ENCODE peak calls at places on chromosomes 5 and 9, in seven cellular contexts. R is prostate gland, M is RWPE2, D is MM.1S, Q is aorta, B is esophagus squamous epithelium, F is GM23248. O is an unnamed sample. For H3K9me3 and H3K4me1, the result is how much of the 10 kb centered on the place peaks cover.

GRCh38 chr9:120892748-120893584 is 16.0 kb upstream of the PHF19 start:
- DNase-seq in R (no peak), M (no peak), D (peak), Q (no peak), B (no peak), F (peak), O (no peak)

GRCh38 chr9:79573697-79573976 is 1.9 kb downstream of the TLE4 start:
- DNase-seq in R (no peak), M (no peak), D (no peak), Q (no peak), B (no peak), F (no peak), O (no peak)

GRCh38 chr9:103789686-103790085 is 304.4 kb upstream of the SMC2 start:
- DNase-seq in R (no peak), M (no peak), D (peak), Q (no peak), B (no peak), F (peak), O (no peak)

GRCh38 chr9:134419684-134420076 is 93.4 kb downstream of the RXRA start:
- DNase-seq in R (no peak), M (no peak), D (no peak), Q (no peak), B (no peak), F (peak), O (no peak)

GRCh38 chr5:10423009-10423408 is 18.7 kb upstream of the ROPN1L start:
- DNase-seq in R (no peak), M (no peak), D (no peak), Q (no peak), B (no peak), F (no peak), O (no peak)

GRCh38 chr5:176806137-176806536 is 4.2 kb upstream of the UNC5A start:
- DNase-seq in R (no peak), M (no peak), D (no peak), Q (no peak), B (no peak), F (peak), O (no peak)

GRCh38 chr9:110815361-110815760 is 146.8 kb downstream of the MUSK start:
- DNase-seq in R (no peak), M (no peak), D (no peak), Q (no peak), B (no peak), F (no peak), O (no peak)

GRCh38 chr9:88969646-88970373 is 21.5 kb upstream of the S1PR3 start:
- DNase-seq in R (no peak), M (no peak), D (no peak), Q (no peak), B (no peak), F (no peak), O (no peak)

GRCh38 chr9:132026932-132027585 is 52.6 kb downstream of the MED27 start:
- DNase-seq in R (no peak), M (no peak), D (no peak), Q (no peak), B (no peak), F (peak), O (no peak)

GRCh38 chr5:73378765-73379164 is 69.8 kb downstream of the FOXD1 start:
- DNase-seq in R (no peak), M (no peak), D (no peak), Q (no peak), B (no peak), F (no peak), O (no peak)

DNA sequence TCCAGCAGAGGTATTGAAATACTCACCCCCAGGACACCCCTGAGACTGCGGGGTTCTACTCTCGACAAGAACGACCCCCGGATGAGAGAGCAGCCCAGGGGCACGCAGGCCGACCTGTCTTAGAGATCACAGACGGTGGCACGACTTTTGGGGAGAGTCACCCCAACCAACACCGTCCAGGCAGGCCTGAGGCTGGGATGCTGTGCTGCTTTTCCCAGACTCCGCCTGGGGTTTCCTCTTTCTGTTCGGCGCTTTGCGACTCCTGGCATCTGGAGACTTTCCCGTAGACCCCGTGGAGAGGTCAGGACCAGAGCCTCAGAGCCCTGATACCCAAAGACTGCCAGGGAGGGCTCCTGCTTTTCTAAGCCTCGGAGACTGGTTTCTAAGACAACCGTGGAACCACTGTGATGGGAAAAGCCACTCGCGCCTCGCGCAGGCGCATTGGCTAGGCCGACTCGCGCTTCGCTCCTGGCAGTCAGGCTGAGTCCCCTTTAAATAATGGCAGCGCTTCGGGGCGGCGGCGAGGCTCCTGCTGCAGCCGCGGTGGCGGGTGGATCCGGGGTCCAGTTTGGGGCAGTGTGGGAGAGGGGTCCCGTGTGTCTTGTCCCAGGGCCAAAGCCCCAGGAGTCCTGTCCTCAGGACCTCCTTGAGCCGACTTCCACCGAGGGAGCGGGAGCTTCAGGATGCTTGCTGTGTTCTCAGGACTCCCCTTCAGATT is 484.0 kb downstream of the SPATA31A7 start:
- DNase-seq in R (no peak), M (peak), D (no peak), Q (peak), B (no peak), F (no peak), O (peak)
- H3K9me3 ChIP-seq in R (under half), M (under half), D (under half), Q (under half), B (under half), F (under half), O (under half)

DNA sequence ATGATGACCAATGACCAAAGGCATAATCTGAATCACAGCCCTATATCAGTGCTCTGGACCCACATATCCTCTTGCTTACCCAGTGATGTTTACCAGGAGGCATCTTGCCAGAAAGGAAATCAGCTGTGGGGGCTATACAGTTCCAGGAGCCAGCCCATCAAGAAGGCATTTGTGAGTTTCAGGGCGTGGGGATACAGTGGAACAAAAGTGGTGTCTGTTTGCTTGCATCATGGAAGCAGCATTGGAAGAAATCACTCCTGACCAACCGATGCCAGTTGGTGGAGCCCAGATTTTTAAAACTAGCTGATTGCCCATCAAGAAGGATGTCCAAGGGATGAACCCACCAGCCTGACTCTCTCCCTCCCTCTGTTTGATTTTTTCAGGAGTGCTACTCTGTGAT is 106.5 kb upstream of the EGFLAM start:
- DNase-seq in R (no peak), M (no peak), D (no peak), Q (no peak), B (no peak), F (no peak), O (no peak)
- H3K27ac ChIP-seq in R (no peak), M (no peak), D (no peak), Q (no peak), B (no peak), F (no peak), O (no peak)

DNA sequence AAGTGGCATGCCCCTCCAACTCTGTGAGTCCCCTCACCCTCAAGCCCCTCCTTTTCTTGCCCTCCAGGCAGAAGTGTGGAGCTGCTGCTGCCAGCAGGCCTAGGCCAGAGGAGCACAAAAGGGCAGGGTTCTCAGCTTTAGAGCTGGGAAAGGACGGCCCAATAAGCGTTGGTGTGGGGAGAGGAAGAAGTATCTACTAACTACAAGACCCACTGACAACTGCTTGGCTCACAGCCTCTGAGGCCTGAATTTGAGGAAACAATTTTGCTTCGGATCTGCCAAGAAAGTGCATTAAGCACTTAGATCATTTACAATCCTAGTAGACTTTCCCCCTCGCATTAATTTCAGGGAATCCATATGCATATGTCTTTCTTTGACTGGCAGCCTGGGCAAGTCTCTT is 179.4 kb downstream of the SNX18 start:
- DNase-seq in R (no peak), M (no peak), D (no peak), Q (peak), B (no peak), F (no peak), O (no peak)
- H3K4me1 ChIP-seq in R (under half), M (under half), D (under half), Q (under half), B (under half), F (under half), O (under half)

GRCh38 chr5:141303756-141304155 is at the start of gene SLC25A2:
- DNase-seq in R (no peak), M (no peak), D (no peak), Q (no peak), B (no peak), F (no peak), O (peak)

DNA sequence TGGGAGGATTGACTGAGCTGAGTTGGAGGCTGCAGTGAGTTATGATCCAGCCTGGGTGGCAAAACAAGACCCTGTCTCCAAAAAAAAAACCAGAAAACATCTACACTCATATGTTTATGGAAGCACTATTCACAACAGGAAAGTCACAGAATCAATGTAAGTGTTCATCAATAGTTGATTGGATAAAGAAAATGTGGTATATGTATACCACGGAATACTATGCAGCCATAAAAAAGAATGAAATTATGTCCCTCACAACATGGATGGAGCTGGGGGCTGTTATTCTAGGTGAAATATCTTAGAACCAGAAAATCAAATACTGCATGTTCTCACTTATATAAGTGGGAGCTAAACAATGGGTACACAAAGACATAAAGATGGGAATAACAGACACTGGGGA is 2.8 kb upstream of the SLC25A2 start:
- DNase-seq in R (no peak), M (no peak), D (no peak), Q (no peak), B (no peak), F (no peak), O (no peak)
- H3K9me3 ChIP-seq in R (under half), M (under half), D (under half), Q (under half), B (half or more), F (under half), O (under half)

GRCh38 chr5:56585466-56585865 is 229.9 kb upstream of the MAP3K1 start:
- DNase-seq in R (peak), M (no peak), D (no peak), Q (no peak), B (no peak), F (peak), O (no peak)
- H3K27ac ChIP-seq in R (peak), M (no peak), D (no peak), Q (no peak), B (peak), F (no peak), O (no peak)

DNA sequence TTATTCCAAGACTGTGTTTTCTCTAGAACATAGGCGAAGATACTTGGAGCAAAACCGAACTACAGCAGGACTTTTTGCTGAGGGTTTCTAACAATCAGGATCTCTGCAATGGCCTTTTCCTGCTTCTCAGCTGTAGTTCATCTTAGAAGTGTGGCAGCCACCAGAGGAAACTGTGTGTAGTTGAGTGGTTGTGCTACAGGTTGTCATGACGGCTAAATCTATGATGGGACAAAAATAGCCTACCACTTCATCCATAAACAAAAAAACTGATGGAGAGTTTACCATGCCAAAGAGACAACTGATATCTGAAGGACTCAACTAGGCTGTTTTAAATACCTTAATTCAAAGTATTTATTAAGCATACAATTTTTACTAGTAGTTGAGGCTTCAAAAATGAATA is 28.2 kb upstream of the DMAC1 start:
- DNase-seq in R (no peak), M (no peak), D (no peak), Q (no peak), B (no peak), F (no peak), O (no peak)
- H3K4me1 ChIP-seq in R (under half), M (under half), D (under half), Q (under half), B (under half), F (under half), O (under half)

DNA sequence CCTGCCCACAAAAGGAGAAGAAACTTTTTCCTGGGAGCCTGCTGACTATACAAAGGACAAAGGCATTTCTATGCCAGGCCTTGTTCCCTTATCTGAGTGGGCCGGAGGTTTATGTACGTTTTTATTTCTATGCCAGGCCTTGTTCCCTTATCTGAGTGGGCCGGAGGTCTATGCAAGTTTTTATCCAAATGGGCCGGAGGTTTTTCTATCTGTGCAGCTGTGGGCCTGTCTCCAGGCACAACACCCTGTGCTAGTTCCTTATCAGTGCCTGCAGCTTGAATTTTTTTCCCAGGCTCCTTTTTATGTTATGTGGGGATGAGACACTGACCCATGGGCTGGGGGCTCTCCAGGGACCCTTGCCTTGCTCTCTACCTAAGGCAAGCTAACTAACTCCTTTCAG is 5.5 kb downstream of the SLC25A2 start:
- DNase-seq in R (no peak), M (no peak), D (no peak), Q (no peak), B (no peak), F (no peak), O (no peak)
- H3K9me3 ChIP-seq in R (under half), M (under half), D (under half), Q (under half), B (half or more), F (under half), O (half or more)

O was measured in left lung.